ENCODE peak calls at places on chromosomes 3 and 15, in four cellular contexts. N, G, T and U are unnamed samples.

GRCh38 chr3:164407111-164407510 is 671.2 kb downstream of the SI start:
- DNase-seq in N (no peak), G (no peak), T (no peak), U (no peak)

GRCh38 chr15:99918072-99918471 is 184.8 kb upstream of the LYSMD4 start:
- DNase-seq in N (no peak), G (no peak), T (no peak), U (no peak)

GRCh38 chr3:111173328-111173900 is 101.8 kb downstream of the NECTIN3 start:
- DNase-seq in N (peak; percentile 7), G (peak; percentile 19), T (no peak), U (peak; percentile 29)

GRCh38 chr3:72448858-72449257 is 399.4 kb downstream of the SHQ1 start:
- DNase-seq in N (no peak), G (peak; percentile 29), T (no peak), U (peak; percentile 20)

GRCh38 chr3:190261740-190262139 is 60.5 kb downstream of the CLDN1 start:
- DNase-seq in N (no peak), G (no peak), T (no peak), U (no peak)

GRCh38 chr3:191414286-191414685 is 46.7 kb upstream of the PYDC2 start:
- DNase-seq in N (no peak), G (no peak), T (no peak), U (peak; percentile 29)

GRCh38 chr3:149658444-149659172 is 783 bp upstream of the WWTR1 start:
- DNase-seq in N (peak; percentile 87), G (peak; percentile 58), T (peak; percentile 84), U (peak; percentile 75)

GRCh38 chr15:94327356-94327936 is 96.1 kb downstream of the MCTP2 start:
- DNase-seq in N (peak; percentile 47), G (peak; percentile 5), T (no peak), U (peak; percentile 57)

GRCh38 chr15:48868549-48868948 is 9.4 kb upstream of the EID1 start:
- DNase-seq in N (peak; percentile 71), G (peak; percentile 71), T (no peak), U (peak; percentile 84)

GRCh38 chr15:95812491-95812890 is 518.0 kb upstream of the NR2F2 start:
- DNase-seq in N (peak; percentile 68), G (no peak), T (no peak), U (peak; percentile 29)

GRCh38 chr15:54850101-54850500 is 346.6 kb downstream of the RSL24D1 start:
- DNase-seq in N (no peak), G (no peak), T (no peak), U (no peak)

GRCh38 chr3:194806991-194807685 is 121.5 kb downstream of the FAM43A start:
- DNase-seq in N (peak; percentile 51), G (no peak), T (no peak), U (peak; percentile 51)

GRCh38 chr3:72152551-72153476 is 367.9 kb upstream of the PROK2 start:
- DNase-seq in N (peak; percentile 92), G (peak; percentile 84), T (peak; percentile 84), U (peak; percentile 92)

GRCh38 chr3:143314291-143315093 is 194.9 kb downstream of the CHST2 start:
- DNase-seq in N (peak; percentile 64), G (no peak), T (no peak), U (peak; percentile 79)

GRCh38 chr3:38297947-38298711 is 16.0 kb downstream of the SLC22A14 start:
- DNase-seq in N (peak; percentile 49), G (no peak), T (no peak), U (peak; percentile 37)

GRCh38 chr15:92122259-92122658 is 268.8 kb downstream of the SLCO3A1 start:
- DNase-seq in N (no peak), G (no peak), T (no peak), U (no peak)

GRCh38 chr3:125694761-125695294 is 99.5 kb upstream of the OSBPL11 start:
- DNase-seq in N (no peak), G (no peak), T (no peak), U (no peak)

GRCh38 chr15:75989045-75989444 is 23.2 kb downstream of the NRG4 start:
- DNase-seq in N (peak; percentile 14), G (no peak), T (no peak), U (peak; percentile 57)

GRCh38 chr3:127701281-127701792 is 28.6 kb downstream of the ABTB1 start:
- DNase-seq in N (no peak), G (no peak), T (no peak), U (no peak)

GRCh38 chr15:47961401-47962090 is 159.2 kb upstream of the SLC24A5 start:
- DNase-seq in N (no peak), G (no peak), T (no peak), U (no peak)

GRCh38 chr15:57215371-57215770 is 160.9 kb upstream of the CGNL1 start:
- DNase-seq in N (peak; percentile 59), G (no peak), T (no peak), U (peak; percentile 21)
- TF ChIP-seq CTCF in N (no peak), G (no peak), T (no peak), U (no peak)

GRCh38 chr15:84714372-84714771 is 1.6 kb downstream of the SEC11A start:
- DNase-seq in N (no peak), G (no peak), T (no peak), U (no peak)
- H3K4me3 ChIP-seq in N (peak overlapping the region; percentile 91), G (peak overlapping the region; percentile 92), T (peak overlapping the region; percentile 86), U (peak overlapping the region; percentile 94)

DNA sequence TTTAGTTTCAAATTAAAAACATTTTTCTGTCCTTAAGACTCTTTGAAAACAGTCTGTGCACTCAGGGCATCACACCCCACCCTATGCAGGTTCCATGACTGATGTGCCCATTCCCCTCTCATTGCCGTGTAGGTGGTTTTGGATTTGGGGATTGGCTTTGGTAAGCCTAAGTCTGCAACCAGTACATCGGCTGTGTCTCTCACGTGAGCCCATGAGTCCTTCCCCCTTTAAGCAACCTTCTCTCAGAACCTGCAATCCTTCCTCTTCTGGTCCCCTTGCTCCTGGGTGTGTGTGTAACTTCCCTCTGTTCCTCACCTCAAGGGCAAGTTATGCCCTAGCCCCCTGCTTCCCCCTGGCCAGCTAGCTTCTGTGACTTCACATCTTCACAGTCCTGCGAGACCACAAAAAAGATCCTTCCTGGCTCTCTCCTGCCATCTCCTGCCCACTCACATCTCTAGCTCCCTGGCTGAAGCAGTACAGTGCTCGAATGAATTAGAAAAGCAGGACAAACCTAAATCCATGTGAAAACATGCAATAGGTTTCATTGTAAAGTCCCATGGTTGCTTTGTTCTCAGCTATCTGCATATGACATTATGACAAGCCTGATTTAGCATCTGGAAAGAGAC is 126.7 kb downstream of the UACA start:
- DNase-seq in N (peak; percentile 45), G (no peak), T (no peak), U (peak; percentile 34)
- TF ChIP-seq CTCF in N (peak; percentile 58), G (peak; percentile 25), T (no peak), U (no peak)

GRCh38 chr3:52004906-52005395 is 9.3 kb upstream of the RPL29 start:
- DNase-seq in N (no peak), G (no peak), T (no peak), U (no peak)
- H3K4me3 ChIP-seq in N (no peak overlapping the region), G (no peak overlapping the region), T (no peak overlapping the region), U (no peak overlapping the region)

GRCh38 chr3:58494107-58494506 is 2.2 kb downstream of the KCTD6 start:
- DNase-seq in N (no peak), G (no peak), T (no peak), U (no peak)
- TF ChIP-seq CTCF in N (no peak), G (no peak), T (no peak), U (no peak)

GRCh38 chr15:98907921-98908490 is 99.6 kb downstream of the PGPEP1L start:
- DNase-seq in N (no peak), G (no peak), T (no peak), U (no peak)
- H3K4me3 ChIP-seq in N (no peak overlapping the region), G (no peak overlapping the region), T (no peak overlapping the region), U (no peak overlapping the region)

GRCh38 chr3:18987862-18988447 is 160.4 kb upstream of the KCNH8 start:
- DNase-seq in N (no peak), G (no peak), T (no peak), U (no peak)

GRCh38 chr3:18987070-18987469 is 161.2 kb upstream of the KCNH8 start:
- DNase-seq in N (no peak), G (no peak), T (no peak), U (no peak)

GRCh38 chr3:18982920-18983319 is 165.4 kb upstream of the KCNH8 start:
- DNase-seq in N (no peak), G (no peak), T (no peak), U (no peak)

GRCh38 chr3:18989237-18989812 is 159.0 kb upstream of the KCNH8 start:
- DNase-seq in N (no peak), G (no peak), T (no peak), U (no peak)

DNA sequence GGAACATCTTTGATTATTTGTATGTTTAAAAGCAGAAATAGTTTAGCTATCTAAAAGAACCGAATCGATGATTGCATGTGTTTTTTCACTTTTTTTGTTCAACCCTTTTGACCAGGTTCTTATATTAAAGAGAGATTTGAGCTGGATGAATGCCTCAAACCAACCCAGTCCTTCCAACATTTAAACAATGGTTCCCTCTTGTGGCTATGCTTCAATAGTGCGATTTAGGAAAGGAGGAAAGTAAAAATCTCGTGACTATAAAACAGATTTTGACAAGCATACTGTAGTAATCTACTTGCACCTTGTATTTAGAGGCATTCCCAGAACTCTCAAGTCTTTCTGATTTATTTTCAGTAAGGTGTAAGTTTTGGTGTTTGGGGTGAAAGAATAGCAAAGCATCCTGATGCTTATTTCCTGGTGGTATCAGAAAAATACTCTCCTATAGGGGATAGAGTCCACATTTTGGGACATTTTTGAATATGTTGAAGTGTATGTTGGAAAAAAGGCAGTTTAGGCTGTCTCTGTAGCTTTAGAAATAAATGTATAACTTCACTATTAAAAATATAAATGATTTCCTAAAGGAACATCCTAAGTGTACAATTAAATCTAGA is 159.6 kb upstream of the KCNH8 start:
- DNase-seq in N (peak; percentile 2), G (no peak), T (no peak), U (no peak)
- TF ChIP-seq CTCF in N (no peak), G (no peak), T (peak; percentile 46), U (no peak)

GRCh38 chr3:56928379-56929068 is 126.8 kb upstream of the ARHGEF3 start:
- DNase-seq in N (peak; percentile 55), G (no peak), T (no peak), U (no peak)

GRCh38 chr3:56930706-56931105 is 129.0 kb upstream of the ARHGEF3 start:
- DNase-seq in N (no peak), G (no peak), T (no peak), U (no peak)

GRCh38 chr3:56929809-56930615 is 128.3 kb upstream of the ARHGEF3 start:
- DNase-seq in N (peak; percentile 50), G (no peak), T (no peak), U (no peak)

GRCh38 chr3:56923546-56924224 is 121.9 kb upstream of the ARHGEF3 start:
- DNase-seq in N (peak; percentile 52), G (peak; percentile 69), T (peak; percentile 44), U (no peak)

DNA sequence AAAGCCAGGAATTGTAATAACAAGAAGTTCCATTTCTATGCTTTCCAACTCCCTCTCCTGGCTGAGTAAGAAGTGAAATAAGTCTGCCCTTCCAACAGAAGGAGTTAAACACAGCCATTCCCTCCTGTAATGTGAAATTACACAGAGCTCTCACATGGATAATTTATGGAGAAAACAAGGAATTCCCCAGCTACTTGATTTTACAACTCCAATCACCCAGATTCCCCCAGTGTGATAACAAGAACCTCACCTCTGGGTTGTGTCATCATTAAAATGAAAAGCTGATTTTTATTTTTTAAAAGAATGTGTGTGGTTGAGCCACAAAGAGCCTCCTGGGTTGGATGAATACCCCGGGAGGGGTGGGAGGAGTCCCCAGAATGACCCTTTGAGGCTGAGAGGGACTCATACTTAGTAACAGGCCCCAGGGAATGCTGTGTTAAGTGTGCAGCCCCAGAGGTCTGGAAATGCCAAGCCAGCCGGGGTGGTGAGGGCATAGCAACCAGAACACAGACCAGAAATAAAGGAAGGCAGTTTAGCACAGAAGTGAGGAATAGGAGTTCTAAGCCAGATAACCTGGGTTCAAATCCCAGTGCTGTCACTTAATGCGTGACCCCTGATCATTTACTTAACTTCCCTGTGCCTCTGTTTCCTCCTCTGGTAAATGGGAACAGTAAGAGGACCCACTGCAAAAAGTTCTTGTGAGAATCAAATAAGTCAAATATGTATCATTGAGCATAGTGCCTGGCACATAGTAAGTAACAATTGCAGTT is 124.9 kb upstream of the ARHGEF3 start:
- DNase-seq in N (peak; percentile 89), G (no peak), T (no peak), U (peak; percentile 5)
- H3K4me3 ChIP-seq in N (no peak overlapping the region), G (no peak overlapping the region), T (no peak overlapping the region), U (no peak overlapping the region)